ENCODE peak calls at places on chromosomes 5 and 9, in ten cellular contexts. M, N, L, T, S, Y, E, K, O and J are unnamed samples.

GRCh38 chr5:108046955-108047670 is 334.8 kb downstream of the FBXL17 start:
- DNase-seq in S (no peak), M (no peak), K (peak), L (peak), T (no peak), Y (no peak), N (no peak), O (no peak), E (no peak), J (no peak)

GRCh38 chr5:166708271-166708670 is 1583.2 kb upstream of the WWC1 start:
- DNase-seq in S (no peak), Y (no peak), N (no peak), M (no peak), O (no peak), T (no peak), E (no peak), K (no peak), L (no peak), J (no peak)

GRCh38 chr5:59102437-59102836 is 519.6 kb downstream of the RAB3C start:
- DNase-seq in O (no peak), E (no peak), Y (no peak), T (no peak), L (no peak), N (no peak), M (no peak), S (no peak), K (no peak), J (no peak)

GRCh38 chr5:160621503-160621902 is 199.8 kb downstream of the PTTG1 start:
- DNase-seq in K (no peak), L (no peak), T (no peak), S (peak), O (peak), Y (no peak), M (no peak), E (no peak), N (no peak), J (no peak)

GRCh38 chr9:127102176-127102575 is 20.3 kb downstream of the ANGPTL2 start:
- DNase-seq in S (no peak), L (no peak), N (no peak), K (no peak), E (no peak), O (no peak), M (no peak), T (no peak), Y (no peak), J (no peak)

GRCh38 chr9:18746631-18747030 is 272.7 kb downstream of the ADAMTSL1 start:
- DNase-seq in K (peak), Y (no peak), O (no peak), E (no peak), L (no peak), T (no peak), S (no peak), M (no peak), N (no peak), J (no peak)

GRCh38 chr5:96851312-96852062 is 24.8 kb upstream of the ERAP2 start:
- DNase-seq in M (no peak), E (no peak), K (peak), O (no peak), Y (no peak), N (no peak), S (no peak), L (no peak), T (no peak), J (no peak)

GRCh38 chr9:68458918-68459317 is 81.8 kb downstream of the TMEM252 start:
- DNase-seq in K (no peak), E (no peak), M (no peak), O (no peak), L (no peak), Y (no peak), T (no peak), N (no peak), S (no peak), J (no peak)

GRCh38 chr9:35729700-35730485 is 2.1 kb downstream of the TLN1 start:
- DNase-seq in T (peak), S (peak), O (peak), N (peak), K (peak), Y (no peak), M (peak), E (no peak), L (peak), J (peak)

DNA sequence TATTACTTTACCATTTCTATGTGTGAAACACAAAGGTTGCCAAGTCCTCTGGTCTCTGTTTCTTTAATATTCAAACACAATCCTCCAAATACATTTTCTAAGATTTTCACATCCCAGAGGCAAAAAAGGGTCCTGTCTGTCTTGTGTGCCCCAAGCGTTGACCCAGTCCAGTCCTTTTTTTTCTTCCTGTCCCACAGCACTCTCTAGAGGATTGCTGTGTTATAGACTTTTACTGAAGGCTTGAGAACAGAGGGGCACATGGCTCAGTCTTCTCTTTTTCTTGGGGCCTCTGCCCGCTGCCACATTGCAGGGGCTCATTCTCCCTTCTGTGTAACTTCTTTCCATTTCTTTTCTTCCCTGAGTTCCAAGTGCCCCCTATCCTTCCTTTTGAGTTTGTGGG is 78.6 kb upstream of the SLC28A3 start:
- DNase-seq in N (peak), E (no peak), M (no peak), S (no peak), Y (no peak), T (no peak), O (no peak), K (peak), L (no peak), J (no peak)
- TF ChIP-seq CTCF in N (peak), E (no peak), M (no peak), S (no peak), Y (peak), T (no peak), O (no peak), K (peak), L (no peak), J (peak)

GRCh38 chr9:33447404-33448158 is at the start of gene AQP3:
- DNase-seq in Y (peak), K (peak), L (peak), E (peak), O (peak), M (peak), S (peak), N (peak), T (peak), J (no peak)
- TF ChIP-seq CTCF in Y (peak), K (peak), L (peak), E (peak), O (no peak), M (no peak), S (no peak), N (peak), T (peak), J (no peak)

GRCh38 chr5:100708625-100709171 is 173.5 kb downstream of the FAM174A start:
- DNase-seq in Y (no peak), K (no peak), S (no peak), T (no peak), L (no peak), N (no peak), M (no peak), E (no peak), O (no peak), J (no peak)

GRCh38 chr5:100706796-100707195 is 171.6 kb downstream of the FAM174A start:
- DNase-seq in Y (no peak), L (no peak), S (peak), K (no peak), O (peak), N (no peak), E (no peak), M (no peak), T (no peak), J (no peak)

GRCh38 chr5:100709771-100710170 is 174.6 kb downstream of the FAM174A start:
- DNase-seq in Y (no peak), T (no peak), K (no peak), N (no peak), M (no peak), E (no peak), O (no peak), S (no peak), L (no peak), J (no peak)
- TF ChIP-seq CTCF in Y (no peak), T (no peak), K (no peak), N (no peak), M (no peak), E (no peak), O (no peak), S (no peak), L (no peak), J (no peak)

DNA sequence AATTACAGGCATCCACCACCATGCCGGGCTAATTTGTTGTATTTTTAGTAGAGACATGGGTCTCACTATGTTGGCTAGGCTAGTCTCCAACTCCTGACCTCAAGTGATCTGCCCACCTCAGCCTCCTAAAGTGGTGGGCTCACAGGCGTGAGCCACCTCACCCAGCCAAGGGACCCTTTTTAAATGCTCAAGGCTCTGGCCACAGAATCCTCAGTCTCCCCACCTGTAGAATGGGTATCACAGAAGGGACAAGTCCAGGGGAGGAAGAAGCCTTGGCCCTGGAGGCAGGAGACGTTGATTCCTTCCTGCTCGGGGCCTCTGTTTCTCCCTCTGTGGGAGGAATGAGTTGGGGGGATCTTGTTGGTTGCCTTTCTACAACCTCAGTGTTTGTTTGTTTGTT is 45.7 kb downstream of the GTF3C4 start:
- DNase-seq in Y (no peak), M (no peak), E (no peak), S (no peak), L (no peak), O (no peak), K (no peak), N (no peak), T (no peak), J (no peak)
- TF ChIP-seq CTCF in Y (no peak), M (no peak), E (no peak), S (no peak), L (no peak), O (no peak), K (no peak), N (no peak), T (no peak), J (no peak)

DNA sequence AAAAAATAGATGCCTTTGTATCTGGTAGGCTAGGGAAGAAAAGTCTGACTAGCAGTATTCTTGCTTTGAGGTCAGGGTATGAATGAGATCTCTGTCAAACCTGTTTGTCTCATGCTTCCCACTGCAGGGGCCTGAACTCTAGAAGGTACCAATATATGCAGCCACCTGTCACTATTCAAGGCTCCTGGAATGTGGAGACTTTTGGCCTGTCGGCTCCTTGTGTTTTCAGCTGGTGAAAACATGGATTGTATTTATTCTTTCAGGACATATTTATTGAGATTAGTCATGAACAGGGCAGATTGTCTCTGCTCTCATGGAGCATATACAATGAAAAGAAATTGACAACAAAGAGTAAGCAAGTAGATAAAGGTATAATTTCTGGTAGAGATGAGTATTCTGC is 255.8 kb downstream of the ARHGAP26 start:
- DNase-seq in L (no peak), K (no peak), O (no peak), N (no peak), Y (no peak), E (no peak), M (no peak), T (no peak), S (no peak), J (no peak)
- TF ChIP-seq CTCF in L (no peak), K (no peak), O (no peak), N (no peak), Y (no peak), E (no peak), M (no peak), T (no peak), S (no peak), J (no peak)

GRCh38 chr9:136088481-136088938 is 6.6 kb downstream of the NACC2 start:
- DNase-seq in T (no peak), L (peak), K (peak), N (no peak), M (peak), O (no peak), E (no peak), S (no peak), Y (no peak), J (peak)

GRCh38 chr9:136088939-136089696 is 6.0 kb downstream of the NACC2 start:
- DNase-seq in E (no peak), S (no peak), K (peak), N (no peak), T (no peak), L (peak), Y (no peak), M (peak), O (no peak), J (peak)

GRCh38 chr9:136090060-136090735 is 4.9 kb downstream of the NACC2 start:
- DNase-seq in S (no peak), E (no peak), T (no peak), M (peak), K (peak), Y (no peak), N (no peak), L (peak), O (no peak), J (no peak)

GRCh38 chr9:136090768-136091581 is 4.1 kb downstream of the NACC2 start:
- DNase-seq in Y (no peak), L (peak), O (no peak), S (no peak), E (no peak), M (peak), K (peak), N (no peak), T (no peak), J (no peak)

GRCh38 chr9:136089697-136090045 is 5.4 kb downstream of the NACC2 start:
- DNase-seq in O (no peak), L (no peak), K (no peak), N (no peak), M (no peak), S (peak), E (no peak), Y (no peak), T (no peak), J (no peak)
- TF ChIP-seq CTCF in O (peak), L (no peak), K (no peak), N (peak), M (peak), S (peak), E (peak), Y (peak), T (no peak), J (peak)

GRCh38 chr5:177300236-177300880 is 3.2 kb downstream of the RAB24 start:
- DNase-seq in T (peak), N (peak), O (peak), E (peak), Y (peak), K (no peak), S (peak), L (no peak), M (peak), J (peak)
- TF ChIP-seq CTCF in T (peak), N (no peak), O (no peak), E (no peak), Y (no peak), K (no peak), S (no peak), L (no peak), M (no peak), J (no peak)